ENCODE peak calls at places on chromosomes 7 and 10, in seven cellular contexts. W is HCT116, R is breast epithelium, F is IMR-90, H is adrenal gland, C is iPS DF 6.9, K is substantia nigra. N is an unnamed sample.

GRCh38 chr10:49841615-49842180 is 79.6 kb upstream of the OGDHL start:
- DNase-seq in W (no peak), R (no peak), F (no peak), H (no peak), C (no peak), K (no peak), N (no peak)

GRCh38 chr7:100951172-100951571 is 1.8 kb downstream of the MUC3A start:
- DNase-seq in W (no peak), R (no peak), F (no peak), H (no peak), C (peak), K (no peak), N (no peak)

GRCh38 chr7:97565665-97566064 is 166.2 kb upstream of the TAC1 start:
- DNase-seq in W (no peak), R (no peak), F (no peak), H (peak), C (no peak), K (no peak), N (no peak)

GRCh38 chr7:28430626-28431025 is 18.3 kb downstream of the CREB5 start:
- DNase-seq in W (no peak), R (no peak), F (no peak), H (no peak), C (no peak), K (no peak), N (no peak)

GRCh38 chr10:17562572-17562971 is 54.6 kb downstream of the HACD1 start:
- DNase-seq in W (no peak), R (no peak), F (peak), H (no peak), C (peak), K (no peak), N (peak)

GRCh38 chr10:29141761-29142160 is 147.1 kb upstream of the LYZL1 start:
- DNase-seq in W (no peak), R (no peak), F (no peak), H (no peak), C (no peak), K (no peak), N (no peak)

GRCh38 chr10:15884447-15884846 is 24.1 kb upstream of the MINDY3 start:
- DNase-seq in W (no peak), R (no peak), F (no peak), H (no peak), C (no peak), K (no peak), N (no peak)

GRCh38 chr10:44931621-44932337 is 20.6 kb downstream of the TMEM72 start:
- DNase-seq in W (no peak), R (no peak), F (no peak), H (no peak), C (no peak), K (no peak), N (no peak)

GRCh38 chr7:140478361-140479061 is 794 bp downstream of the MKRN1 start:
- DNase-seq in W (no peak), R (peak), F (peak), H (peak), C (no peak), K (no peak), N (peak)

GRCh38 chr10:48655426-48656240 is 29.0 kb upstream of the WDFY4 start:
- DNase-seq in W (no peak), R (peak), F (peak), H (peak), C (no peak), K (peak), N (no peak)

GRCh38 chr7:137590686-137591255 is 247.2 kb upstream of the PTN start:
- DNase-seq in W (no peak), R (no peak), F (no peak), H (no peak), C (no peak), K (no peak), N (no peak)

GRCh38 chr7:21972397-21972784 is 26.7 kb upstream of the CDCA7L start:
- DNase-seq in W (peak), R (no peak), F (no peak), H (no peak), C (no peak), K (no peak), N (no peak)

GRCh38 chr10:102231357-102232318 is 5.5 kb downstream of the ELOVL3 start:
- DNase-seq in W (peak), R (no peak), F (no peak), H (peak), C (no peak), K (no peak), N (peak)

GRCh38 chr10:43479275-43479674 is 42.4 kb downstream of the ZNF487 start:
- DNase-seq in W (no peak), R (no peak), F (peak), H (no peak), C (no peak), K (no peak), N (no peak)

GRCh38 chr10:97024181-97025073 is 161.3 kb downstream of the SLIT1 start:
- DNase-seq in W (no peak), R (no peak), F (peak), H (peak), C (no peak), K (no peak), N (no peak)

GRCh38 chr7:30141405-30142045 is 6.7 kb downstream of the MTURN start:
- DNase-seq in W (no peak), R (no peak), F (no peak), H (no peak), C (no peak), K (no peak), N (no peak)

GRCh38 chr10:71064413-71065118 is 147.8 kb upstream of the UNC5B start:
- DNase-seq in W (no peak), R (no peak), F (no peak), H (no peak), C (no peak), K (no peak), N (no peak)

GRCh38 chr7:132569884-132570614 is 6.2 kb downstream of the PLXNA4 start:
- DNase-seq in W (no peak), R (no peak), F (no peak), H (no peak), C (no peak), K (no peak), N (no peak)

GRCh38 chr7:5406957-5407930 is 16.4 kb downstream of the TNRC18 start:
- DNase-seq in W (no peak), R (no peak), F (no peak), H (no peak), C (peak), K (no peak), N (peak)
- H3K27ac ChIP-seq in W (no peak), R (peak), F (no peak), H (no peak), C (no peak), K (no peak), N (peak)

GRCh38 chr10:88541116-88541626 is 41.9 kb downstream of the RNLS start:
- DNase-seq in W (no peak), R (no peak), F (no peak), H (no peak), C (no peak), K (no peak), N (no peak)
- H3K27ac ChIP-seq in W (no peak), R (peak), F (no peak), H (peak), C (no peak), K (no peak), N (no peak)

DNA sequence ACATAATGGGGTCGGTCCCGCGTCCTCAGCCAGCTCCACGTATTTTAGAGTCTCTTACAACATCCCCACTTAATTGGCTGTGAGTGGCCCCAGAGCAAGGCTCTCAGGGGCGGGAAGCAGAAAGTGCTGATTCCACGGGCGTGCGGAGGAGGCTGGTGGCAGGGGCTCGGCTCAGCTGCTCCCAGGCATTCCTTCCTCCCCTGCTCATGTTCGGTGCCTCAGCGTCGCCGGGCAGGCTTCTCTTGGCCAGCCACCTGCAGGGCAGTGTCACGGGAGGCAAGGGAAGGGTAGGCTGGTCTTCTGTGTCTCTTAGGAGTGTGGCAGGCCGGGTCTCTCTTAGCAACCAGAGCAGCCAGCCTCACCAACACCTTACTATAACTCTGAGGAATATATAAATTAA is 33.8 kb downstream of the IL15RA start:
- DNase-seq in W (no peak), R (no peak), F (peak), H (peak), C (no peak), K (no peak), N (no peak)
- H3K27ac ChIP-seq in W (no peak), R (peak), F (peak), H (peak), C (no peak), K (peak), N (no peak)

GRCh38 chr7:134513169-134513752 is 14.1 kb upstream of the AKR1B10 start:
- DNase-seq in W (no peak), R (no peak), F (peak), H (peak), C (peak), K (no peak), N (peak)

GRCh38 chr7:134514663-134515062 is 12.7 kb upstream of the AKR1B10 start:
- DNase-seq in W (peak), R (no peak), F (peak), H (peak), C (peak), K (no peak), N (peak)

GRCh38 chr7:134514106-134514505 is 13.3 kb upstream of the AKR1B10 start:
- DNase-seq in W (no peak), R (no peak), F (no peak), H (no peak), C (no peak), K (no peak), N (no peak)

GRCh38 chr7:134512271-134512670 is 15.1 kb upstream of the AKR1B10 start:
- DNase-seq in W (no peak), R (no peak), F (no peak), H (no peak), C (no peak), K (no peak), N (no peak)

GRCh38 chr7:134515569-134516468 is 11.5 kb upstream of the AKR1B10 start:
- DNase-seq in W (peak), R (no peak), F (peak), H (no peak), C (no peak), K (no peak), N (peak)
- H3K27ac ChIP-seq in W (peak), R (no peak), F (no peak), H (peak), C (no peak), K (no peak), N (no peak)

GRCh38 chr7:158388072-158388471 is 199.6 kb downstream of the PTPRN2 start:
- DNase-seq in W (no peak), R (no peak), F (no peak), H (no peak), C (no peak), K (no peak), N (no peak)

GRCh38 chr7:158391141-158391540 is 196.5 kb downstream of the PTPRN2 start:
- DNase-seq in W (no peak), R (no peak), F (no peak), H (no peak), C (no peak), K (no peak), N (no peak)

GRCh38 chr7:158390460-158390859 is 197.2 kb downstream of the PTPRN2 start:
- DNase-seq in W (no peak), R (no peak), F (no peak), H (no peak), C (no peak), K (no peak), N (no peak)

GRCh38 chr7:158388928-158389327 is 198.7 kb downstream of the PTPRN2 start:
- DNase-seq in W (no peak), R (no peak), F (no peak), H (no peak), C (no peak), K (no peak), N (no peak)

GRCh38 chr7:158389514-158390425 is 197.9 kb downstream of the PTPRN2 start:
- DNase-seq in W (no peak), R (no peak), F (no peak), H (no peak), C (no peak), K (no peak), N (no peak)
- H3K27ac ChIP-seq in W (no peak), R (no peak), F (no peak), H (no peak), C (no peak), K (no peak), N (no peak)

GRCh38 chr10:22656056-22656455 is 58.3 kb downstream of the PIP4K2A start:
- DNase-seq in W (no peak), R (no peak), F (no peak), H (no peak), C (no peak), K (no peak), N (no peak)
- H3K27ac ChIP-seq in W (no peak), R (no peak), F (peak), H (no peak), C (no peak), K (peak), N (no peak)

GRCh38 chr10:119737039-119737663 is 11.3 kb downstream of the INPP5F start:
- DNase-seq in W (no peak), R (no peak), F (no peak), H (no peak), C (no peak), K (no peak), N (peak)
- H3K27ac ChIP-seq in W (peak), R (peak), F (no peak), H (peak), C (no peak), K (no peak), N (peak)

DNA sequence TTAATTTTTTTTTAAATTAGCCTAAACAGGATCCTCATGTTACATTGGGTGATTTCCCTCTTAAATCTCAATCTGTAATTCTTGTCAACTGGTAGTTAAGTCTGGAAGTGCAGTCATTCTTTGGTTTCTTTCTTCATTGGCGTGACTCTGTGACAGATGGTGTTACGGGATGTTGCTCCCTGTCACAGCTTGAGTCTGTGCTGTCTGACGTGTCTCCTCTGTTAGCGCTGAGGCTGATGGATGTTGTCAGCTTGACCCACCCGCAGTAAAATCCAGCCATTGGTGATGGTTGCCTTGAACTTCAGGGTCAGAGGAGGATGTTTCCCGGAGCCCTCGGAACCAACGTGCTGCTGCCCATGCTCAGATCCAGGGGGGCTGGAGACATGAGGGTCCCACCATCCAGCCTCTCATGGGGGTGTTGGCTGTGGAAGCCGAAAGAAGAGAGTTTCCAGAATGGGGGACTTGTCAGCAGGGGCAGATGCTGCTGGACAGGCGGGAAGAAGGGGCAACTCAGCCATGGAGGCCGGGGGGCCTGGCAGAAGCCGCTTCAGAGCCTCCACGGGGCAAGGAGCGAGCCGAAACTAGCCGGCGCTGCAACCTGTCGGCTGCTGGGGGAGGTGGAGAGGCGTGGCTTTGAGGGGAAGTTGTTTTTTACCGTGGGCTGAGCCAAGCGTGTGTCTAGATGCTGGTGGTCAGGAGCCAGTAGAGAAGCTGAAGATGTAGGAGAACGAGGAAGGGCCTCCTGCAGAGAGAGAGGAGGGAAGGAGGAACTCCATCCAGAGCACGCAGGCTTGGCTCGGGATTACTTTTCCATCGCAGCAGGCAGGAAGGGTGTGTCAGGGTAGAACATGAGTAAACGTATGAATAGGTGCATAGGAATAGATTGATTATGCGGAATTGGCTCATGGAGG is 3.5 kb downstream of the SUN1 start:
- DNase-seq in W (no peak), R (no peak), F (no peak), H (no peak), C (no peak), K (no peak), N (no peak)
- H3K27ac ChIP-seq in W (no peak), R (peak), F (no peak), H (peak), C (no peak), K (no peak), N (peak)

GRCh38 chr10:554182-554848 is 135.2 kb downstream of the DIP2C start:
- DNase-seq in W (no peak), R (no peak), F (peak), H (no peak), C (no peak), K (no peak), N (no peak)
- H3K27ac ChIP-seq in W (no peak), R (no peak), F (no peak), H (no peak), C (no peak), K (no peak), N (no peak)